ENCODE peak calls at places on chromosome 22, in four cellular contexts. H is thoracic aorta, J is trophoblast cell, N is endodermal cell. V is an unnamed sample. For H3K27me3 and H3K36me3, the result is how much of the 10 kb centered on the place peaks cover.

GRCh38 chr22:29693151-29693550 is 26.7 kb upstream of the CABP7 start:
- DNase-seq in H (no peak), J (no peak), N (no peak), V (no peak)

GRCh38 chr22:30941363-30941740 is 27.2 kb downstream of the MORC2 start:
- DNase-seq in N (no peak), J (no peak), H (no peak), V (no peak)

GRCh38 chr22:40829131-40829530 is 10.0 kb upstream of the SLC25A17 start:
- DNase-seq in J (no peak), N (no peak), H (no peak), V (no peak)

GRCh38 chr22:41411021-41411851 is 29.5 kb downstream of the TEF start:
- DNase-seq in N (no peak), H (peak), J (no peak), V (peak)

GRCh38 chr22:45493286-45493771 is 9.4 kb upstream of the FBLN1 start:
- DNase-seq in J (peak), N (peak), H (no peak), V (no peak)

GRCh38 chr22:40648386-40648785 is 11.9 kb upstream of the MRTFA start:
- DNase-seq in J (peak), H (no peak), N (no peak), V (no peak)

GRCh38 chr22:28894320-28894719 is 10.9 kb downstream of the ZNRF3 start:
- DNase-seq in H (no peak), J (no peak), N (peak), V (no peak)

GRCh38 chr22:29310863-29311339 is 4.5 kb downstream of the GAS2L1 start:
- DNase-seq in J (peak), N (peak), H (peak), V (peak)

GRCh38 chr22:31284241-31284745 is 8.0 kb downstream of the PIK3IP1 start:
- DNase-seq in H (no peak), J (no peak), N (no peak), V (no peak)

GRCh38 chr22:42969348-42969975 is 45.5 kb downstream of the PACSIN2 start:
- DNase-seq in H (no peak), N (no peak), J (peak), V (no peak)

GRCh38 chr22:23825246-23825905 is 13.4 kb downstream of the DERL3 start:
- DNase-seq in N (no peak), J (peak), H (no peak), V (no peak)

GRCh38 chr22:47605886-47606285 is 843.4 kb downstream of the TBC1D22A start:
- DNase-seq in H (no peak), N (no peak), J (no peak), V (peak)

DNA sequence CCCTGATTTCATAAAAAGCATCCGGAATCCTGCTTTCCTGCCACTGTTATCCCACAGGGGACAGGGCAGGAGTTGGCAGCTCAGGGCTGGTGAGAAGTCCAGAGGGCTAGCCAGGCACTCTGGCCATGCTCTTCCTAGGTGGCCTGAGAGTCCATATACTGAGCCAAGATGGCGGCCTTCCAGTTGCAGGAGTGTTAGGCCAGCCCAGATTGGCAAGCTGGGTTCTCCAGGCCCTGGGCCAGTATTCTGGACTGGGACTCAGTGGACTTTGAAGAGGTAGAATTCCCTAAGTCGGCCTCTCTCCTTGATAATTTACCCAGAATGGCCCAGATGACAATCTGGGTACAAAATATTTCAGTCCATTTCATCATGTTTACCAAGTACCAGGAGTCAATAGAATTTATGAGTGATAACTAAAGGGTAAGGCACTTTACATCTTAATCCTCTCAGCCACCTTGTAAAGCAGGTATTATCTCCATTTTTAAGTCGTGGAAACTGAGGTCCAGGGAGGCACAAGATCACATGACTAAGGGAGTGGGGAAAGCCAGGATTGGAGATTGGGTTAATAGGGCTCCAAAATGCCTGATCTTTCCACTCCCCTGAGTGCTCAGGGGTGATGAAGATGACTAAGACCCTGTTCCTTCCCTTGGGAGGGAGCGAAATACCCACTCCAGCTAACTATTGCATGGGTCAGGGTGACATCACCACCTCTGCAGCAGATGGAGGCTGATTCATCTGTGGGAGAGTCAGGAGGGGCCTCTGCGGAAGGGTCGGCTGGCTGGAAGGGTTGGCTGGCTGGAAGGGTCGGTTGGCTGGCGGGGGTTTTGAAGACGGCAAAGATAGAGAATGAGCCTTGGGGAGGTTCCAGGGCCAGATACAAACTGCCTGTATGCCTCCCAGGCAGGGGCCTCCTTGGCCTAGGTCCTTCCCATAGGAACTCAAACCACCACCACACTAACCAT is 1.2 kb upstream of the MICALL1 start:
- DNase-seq in J (peak), N (peak), H (peak), V (no peak)
- H3K4me3 ChIP-seq in J (no peak), N (no peak), H (peak), V (peak)

GRCh38 chr22:44330188-44330726 is 17.5 kb upstream of the SHISAL1 start:
- DNase-seq in J (no peak), H (no peak), N (no peak), V (no peak)
- H3K27me3 ChIP-seq in J (under half), H (under half), N (half or more), V (under half)

DNA sequence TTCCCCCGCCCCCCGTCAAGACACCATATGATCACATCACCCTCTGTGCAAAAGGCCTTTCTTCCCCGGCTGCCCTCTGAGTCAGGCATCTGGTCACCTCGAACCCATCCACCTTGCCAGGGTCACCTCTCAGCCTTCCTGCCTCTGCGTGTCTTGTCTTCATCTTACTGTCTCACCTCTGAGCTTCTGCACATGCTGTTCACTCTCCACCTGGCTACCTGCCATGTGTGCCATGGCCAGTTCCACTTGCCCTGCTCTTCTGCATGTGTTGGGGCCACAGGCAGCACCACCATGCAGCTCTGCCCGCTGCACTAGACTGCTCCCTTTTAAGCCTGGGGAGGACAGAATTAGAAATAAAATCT is 9.8 kb downstream of the ZNF74 start:
- DNase-seq in N (peak), H (no peak), J (no peak), V (peak)
- H3K36me3 ChIP-seq in N (under half), H (under half), J (under half), V (under half)

GRCh38 chr22:33035276-33035863 is 22.8 kb downstream of the SYN3 start:
- DNase-seq in H (no peak), N (peak), J (no peak), V (no peak)
- H3K4me3 ChIP-seq in H (no peak), N (no peak), J (no peak), V (no peak)

DNA sequence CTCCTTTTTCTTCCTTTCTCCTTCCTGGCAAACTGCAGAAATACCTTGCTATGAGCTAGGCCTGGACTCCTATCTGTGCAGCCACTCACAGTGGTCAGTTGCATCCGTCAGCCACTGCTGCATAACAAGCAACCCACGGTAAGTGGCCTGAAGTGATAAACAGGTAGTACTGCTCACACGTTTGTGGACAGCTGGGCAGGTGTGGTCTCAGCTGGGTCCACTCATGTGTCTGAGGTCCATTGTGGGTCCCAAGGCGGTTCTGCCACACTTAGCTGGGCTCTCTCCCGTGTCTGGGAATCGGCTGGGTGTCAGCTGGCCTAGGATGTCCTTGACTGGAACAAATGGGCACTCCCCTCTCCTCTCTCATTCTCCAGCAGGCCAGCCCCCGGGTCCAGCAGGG is 109.3 kb downstream of the BRD1 start:
- DNase-seq in H (no peak), N (peak), J (no peak), V (peak)
- H3K27me3 ChIP-seq in H (under half), N (under half), J (under half), V (under half)

V was measured in H7.